ENCODE peak calls at places on chromosomes 11 and 22, in five cellular contexts. A is CD8-positive, alpha-beta T cell; G is left ventricle myocardium inferior; I is IMR-90; Z is heart left ventricle. C is an unnamed sample. For H3K4me1, the result is how much of the 10 kb centered on the place peaks cover.

GRCh38 chr11:8339592-8340022 is 75.9 kb upstream of the LMO1 start:
- DNase-seq in I (no peak), G (no peak), Z (peak), A (no peak), C (no peak)

GRCh38 chr22:19576460-19577421 is 52.5 kb upstream of the CLDN5 start:
- DNase-seq in A (no peak), Z (no peak), I (peak), G (peak), C (no peak)

GRCh38 chr11:129440028-129440630 is 64.5 kb downstream of the BARX2 start:
- DNase-seq in A (no peak), I (no peak), Z (no peak), G (no peak), C (no peak)

GRCh38 chr22:46114518-46115387 is 35.6 kb upstream of the PPARA start:
- DNase-seq in G (no peak), Z (no peak), I (no peak), A (no peak), C (no peak)

GRCh38 chr22:39494471-39495120 is 7.5 kb upstream of the MIEF1 start:
- DNase-seq in Z (no peak), I (peak), A (no peak), G (no peak), C (peak)

GRCh38 chr11:83374311-83374710 is 88.1 kb upstream of the CCDC90B start:
- DNase-seq in A (no peak), Z (no peak), G (no peak), I (no peak), C (no peak)

GRCh38 chr22:32987081-32987631 is 71.0 kb downstream of the SYN3 start:
- DNase-seq in Z (no peak), G (no peak), I (no peak), A (no peak), C (no peak)

GRCh38 chr11:44615913-44616806 is 50.7 kb downstream of the CD82 start:
- DNase-seq in Z (no peak), G (peak), A (no peak), I (no peak), C (no peak)

GRCh38 chr11:99160447-99160846 is 139.7 kb downstream of the CNTN5 start:
- DNase-seq in Z (no peak), A (no peak), I (no peak), G (no peak), C (no peak)

GRCh38 chr22:42342426-42343135 is 72.1 kb upstream of the TCF20 start:
- DNase-seq in G (no peak), A (no peak), Z (no peak), I (no peak), C (no peak)

GRCh38 chr11:47616726-47617416 is 22.7 kb upstream of the C1QTNF4 start:
- DNase-seq in I (peak), A (no peak), Z (no peak), G (no peak), C (no peak)

GRCh38 chr22:37967147-37967546 is 13.6 kb downstream of the POLR2F start:
- DNase-seq in A (no peak), I (peak), G (no peak), Z (no peak), C (no peak)

GRCh38 chr11:30349885-30350284 is 27.0 kb downstream of the ARL14EP start:
- DNase-seq in A (no peak), I (no peak), Z (no peak), G (no peak), C (no peak)

GRCh38 chr22:42171946-42172345 is 41.3 kb upstream of the CYP2D6 start:
- DNase-seq in Z (no peak), I (no peak), A (no peak), G (no peak), C (no peak)

GRCh38 chr11:16336721-16337120 is 19.6 kb downstream of the SOX6 start:
- DNase-seq in A (no peak), Z (no peak), I (no peak), G (no peak), C (no peak)

GRCh38 chr11:129279326-129280026 is 87.4 kb upstream of the ARHGAP32 start:
- DNase-seq in I (peak), G (peak), A (peak), Z (peak), C (peak)

GRCh38 chr11:70140859-70141489 is 62.1 kb upstream of the FADD start:
- DNase-seq in A (no peak), Z (no peak), G (no peak), I (peak), C (no peak)

GRCh38 chr11:105897161-105897560 is 124.9 kb downstream of the MSANTD4 start:
- DNase-seq in Z (no peak), G (no peak), I (no peak), A (no peak), C (no peak)

GRCh38 chr11:64044730-64045386 is 9.1 kb downstream of the FLRT1 start:
- DNase-seq in Z (no peak), A (no peak), I (no peak), G (no peak), C (no peak)

GRCh38 chr11:27472398-27473016 is at the start of gene LGR4:
- DNase-seq in A (peak), I (peak), Z (peak), G (peak), C (peak)

GRCh38 chr11:995058-995751 is 41.3 kb downstream of the MUC6 start:
- DNase-seq in G (no peak), Z (no peak), A (no peak), I (no peak), C (no peak)
- H3K27ac ChIP-seq in G (no peak), Z (no peak), A (no peak), I (no peak), C (no peak)

GRCh38 chr11:61596990-61597389 is 16.1 kb upstream of the SYT7 start:
- DNase-seq in A (no peak), Z (peak), G (no peak), I (no peak), C (no peak)

GRCh38 chr11:61601512-61601911 is 20.6 kb upstream of the SYT7 start:
- DNase-seq in G (no peak), A (no peak), Z (no peak), I (no peak), C (no peak)

GRCh38 chr11:61599968-61600710 is 19.3 kb upstream of the SYT7 start:
- DNase-seq in A (no peak), Z (no peak), I (no peak), G (no peak), C (no peak)

GRCh38 chr11:61598383-61598782 is 17.5 kb upstream of the SYT7 start:
- DNase-seq in G (no peak), Z (no peak), A (no peak), I (no peak), C (no peak)

DNA sequence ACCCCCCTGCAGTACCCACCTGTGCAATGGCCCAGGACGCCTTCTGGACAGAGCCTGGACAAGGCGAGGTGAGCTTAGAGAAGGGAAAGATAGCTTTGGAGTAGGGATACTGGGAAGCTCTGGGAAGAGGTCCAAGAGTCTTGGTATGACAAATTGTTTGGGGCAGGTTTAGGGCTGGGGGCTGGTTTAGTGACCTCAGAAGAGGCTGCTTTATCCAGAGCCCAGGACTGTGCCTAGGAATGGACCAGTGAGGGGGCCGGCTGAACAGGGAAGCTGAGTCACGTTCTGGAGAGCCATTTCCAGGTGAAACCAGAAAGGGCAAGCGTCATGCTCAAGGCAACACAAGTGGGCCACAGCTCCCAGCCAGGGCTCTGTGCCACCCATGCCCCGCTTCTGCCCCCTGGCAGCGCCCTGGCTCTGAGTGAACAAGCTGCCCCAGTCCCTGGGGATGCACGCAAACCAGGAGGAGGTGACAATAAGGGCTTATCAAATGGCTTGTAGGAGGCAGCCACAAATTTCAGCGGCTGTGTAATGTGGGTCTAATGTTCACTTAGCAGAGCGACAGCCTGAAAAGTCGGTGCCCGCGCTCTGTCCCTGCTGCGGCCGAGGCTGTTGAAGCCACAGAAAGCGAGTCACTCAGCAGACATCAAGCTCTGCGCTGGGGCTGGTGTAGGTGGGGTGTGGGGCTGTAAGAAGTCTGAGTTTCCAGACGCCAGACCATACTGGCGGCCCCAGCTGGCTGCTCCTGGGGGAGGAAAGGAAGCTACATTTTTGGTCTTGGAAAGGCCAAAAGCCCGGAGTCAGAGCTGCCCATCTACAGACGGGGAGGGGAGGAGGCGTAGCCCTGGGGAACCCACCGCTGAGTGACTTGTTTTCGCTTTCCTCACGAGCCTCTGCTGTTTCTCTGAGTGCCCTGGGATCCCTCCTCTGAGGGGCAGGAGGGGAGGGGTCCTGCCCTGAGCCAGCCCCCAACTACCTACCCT is 18.3 kb upstream of the SYT7 start:
- DNase-seq in I (peak), A (no peak), Z (peak), G (peak), C (no peak)
- H3K4me1 ChIP-seq in I (under half), A (under half), Z (half or more), G (half or more), C (under half)

DNA sequence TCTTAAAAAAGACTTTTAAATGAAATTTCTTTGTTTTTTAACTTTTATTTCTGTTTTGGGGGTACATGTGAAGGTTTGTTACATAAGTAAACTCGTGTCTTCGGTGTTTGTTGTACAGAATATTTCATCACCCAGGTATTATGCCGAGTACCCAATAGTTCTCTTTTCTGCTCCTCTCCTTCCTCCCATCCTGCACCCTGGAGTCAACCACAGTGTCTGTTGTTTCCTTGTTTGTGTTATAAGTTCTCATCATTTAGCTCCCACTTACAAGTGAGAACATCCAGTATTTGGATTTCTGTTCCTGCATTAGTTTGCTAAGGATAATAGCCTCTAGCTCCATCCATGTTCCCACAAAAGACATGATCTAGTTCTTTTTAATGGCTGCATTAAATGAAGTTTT is 1.6 kb upstream of the GSTP1 start:
- DNase-seq in Z (no peak), I (no peak), G (no peak), A (no peak), C (no peak)
- TF ChIP-seq CTCF in Z (no peak), I (no peak), G (no peak), A (no peak), C (no peak)

DNA sequence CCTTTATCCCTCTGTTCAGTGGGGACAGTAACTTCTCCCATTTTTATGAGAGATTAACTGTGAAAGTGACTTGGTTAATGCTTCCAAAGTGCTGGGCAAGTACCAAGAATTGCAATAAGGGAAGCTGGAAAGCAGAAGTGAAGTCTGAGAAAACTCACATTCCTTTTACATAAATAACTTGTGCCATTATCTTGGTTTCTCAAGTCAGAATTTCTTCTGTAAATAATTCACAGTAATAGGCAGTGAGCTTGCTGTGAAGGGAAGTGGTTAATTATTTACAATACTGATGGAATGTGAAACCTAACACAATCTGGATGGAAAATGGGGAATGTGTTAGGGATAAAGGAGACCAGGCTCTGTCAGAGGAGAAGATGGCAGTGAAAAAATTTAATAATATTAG is 251.7 kb upstream of the ISX start:
- DNase-seq in I (no peak), G (no peak), A (no peak), Z (no peak), C (no peak)
- H3K27ac ChIP-seq in I (no peak), G (no peak), A (no peak), Z (no peak), C (no peak)

GRCh38 chr11:46450846-46451470 is 59.4 kb upstream of the CHRM4 start:
- DNase-seq in I (peak), Z (no peak), A (no peak), G (no peak), C (no peak)
- H3K4me1 ChIP-seq in I (under half), Z (under half), A (under half), G (under half), C (under half)

GRCh38 chr11:102886999-102887398 is 12.2 kb upstream of the MMP12 start:
- DNase-seq in G (no peak), I (no peak), A (no peak), Z (no peak), C (no peak)

GRCh38 chr11:102891736-102892135 is 17.0 kb upstream of the MMP12 start:
- DNase-seq in I (no peak), G (no peak), A (no peak), Z (no peak), C (no peak)
- TF ChIP-seq CTCF in I (no peak), G (no peak), A (no peak), Z (no peak), C (no peak)

GRCh38 chr11:34207487-34207886 is 102.1 kb downstream of the NAT10 start:
- DNase-seq in I (no peak), A (no peak), G (no peak), Z (no peak), C (no peak)
- H3K27ac ChIP-seq in I (no peak), A (no peak), G (no peak), Z (no peak), C (no peak)

DNA sequence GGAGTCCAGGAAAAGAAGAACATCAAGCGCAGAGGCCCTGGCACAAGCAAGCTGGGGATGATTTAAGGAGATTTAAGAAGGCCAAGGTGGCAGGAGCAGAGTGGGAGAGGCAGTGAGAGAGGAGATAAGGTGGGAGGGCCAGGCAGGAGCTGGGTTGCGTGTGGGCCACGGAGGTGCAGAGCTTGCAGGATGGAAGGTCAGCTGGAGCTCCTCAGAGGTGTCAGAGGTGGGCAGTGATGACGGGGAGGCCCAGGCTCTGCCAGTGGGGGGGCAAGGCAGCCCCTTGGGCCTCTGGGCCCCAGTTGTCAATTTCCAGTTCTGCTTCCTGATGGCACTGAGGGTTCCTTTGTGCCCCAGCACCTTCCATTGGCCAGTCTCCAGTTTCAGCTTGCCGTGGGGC is 6.5 kb downstream of the FRMD8 start:
- DNase-seq in I (no peak), G (no peak), Z (peak), A (no peak), C (no peak)
- H3K4me1 ChIP-seq in I (under half), G (half or more), Z (under half), A (under half), C (under half)